ENCODE peak calls at places on chromosomes 7 and 10, in ten cellular contexts. G is AG09309, P is dorsolateral prefrontal cortex, H is T-helper 22 cell, K is HT1080, L is kidney glomerular epithelial cell, E is lower lobe of right lung, F is GM20000, J is caudate nucleus, T is NCI-H2081. N is an unnamed sample.

GRCh38 chr10:77478248-77478963 is 159.2 kb downstream of the KCNMA1 start:
- DNase-seq in F (no peak), K (peak), P (no peak), H (no peak), L (peak), G (peak), T (no peak), J (no peak), E (no peak), N (peak)

GRCh38 chr10:58385784-58386112 is 538 bp downstream of the TFAM start:
- DNase-seq in E (peak), L (no peak), J (no peak), P (peak), T (no peak), H (no peak), K (no peak), G (no peak), F (peak), N (no peak)

GRCh38 chr7:50782376-50783208 is at the start of gene GRB10:
- DNase-seq in L (no peak), G (no peak), F (no peak), E (peak), T (no peak), H (no peak), K (no peak), P (peak), J (peak), N (peak)

GRCh38 chr7:1404881-1405548 is 54.3 kb downstream of the MICALL2 start:
- DNase-seq in T (no peak), K (no peak), G (no peak), L (no peak), P (no peak), J (no peak), H (no peak), F (no peak), E (no peak), N (no peak)

GRCh38 chr7:128217972-128218652 is 23.0 kb upstream of the LEP start:
- DNase-seq in E (no peak), H (no peak), F (no peak), G (no peak), K (no peak), P (no peak), L (no peak), T (no peak), J (no peak), N (no peak)

GRCh38 chr10:17064435-17064834 is 65.2 kb downstream of the CUBN start:
- DNase-seq in E (no peak), P (no peak), L (no peak), H (no peak), K (peak), T (no peak), F (no peak), G (no peak), J (no peak), N (no peak)

GRCh38 chr7:55572378-55573233 is at the start of gene VOPP1:
- DNase-seq in F (peak), G (no peak), P (peak), T (peak), L (peak), K (peak), H (peak), J (no peak), E (peak), N (peak)

GRCh38 chr7:46192191-46192590 is 271.1 kb upstream of the IGFBP3 start:
- DNase-seq in J (no peak), G (no peak), F (no peak), H (no peak), L (no peak), K (no peak), E (no peak), T (no peak), P (no peak), N (no peak)

GRCh38 chr10:77160679-77161078 is 476.9 kb downstream of the KCNMA1 start:
- DNase-seq in P (no peak), F (no peak), L (peak), J (no peak), H (no peak), G (peak), T (peak), E (no peak), K (peak), N (peak)

GRCh38 chr7:18086165-18087030 is 58.8 kb upstream of the PRPS1L1 start:
- DNase-seq in P (peak), F (peak), L (no peak), K (peak), E (peak), J (no peak), H (no peak), T (peak), G (no peak), N (no peak)

GRCh38 chr7:2551418-2551817 is 3.9 kb downstream of the BRAT1 start:
- DNase-seq in K (no peak), L (no peak), F (no peak), J (no peak), G (no peak), P (no peak), T (no peak), H (no peak), E (no peak), N (no peak)

GRCh38 chr10:89144836-89145235 is 62.3 kb downstream of the CH25H start:
- DNase-seq in L (no peak), E (no peak), T (no peak), F (no peak), K (no peak), H (no peak), J (no peak), P (no peak), G (no peak), N (no peak)

GRCh38 chr7:99021941-99022560 is 121.9 kb downstream of the SMURF1 start:
- DNase-seq in F (no peak), J (no peak), L (no peak), K (no peak), P (no peak), E (no peak), T (no peak), H (no peak), G (no peak), N (no peak)